ENCODE peak calls at places on chromosomes 12 and 14, in eight cellular contexts. One of them, this sample, is unnamed.
A peak's percentile ranks its signal among the peaks of the same experiment; 100 is the strongest.

GRCh38 chr14:100898935-100899840 is 4.3 kb downstream of the RTL1 start:
- DNase-seq in activated CD8-positive, alpha-beta memory T cell treated with anti-CD3 and anti-CD28 coated beads, Interleukin-2, amount 50 U/mL, for 4 hours: no peak
- DNase-seq in GM10248: no peak
- DNase-seq in LHCN-M2: no peak
- DNase-seq in ovary: peak; percentile 59
- DNase-seq in RPMI7951: no peak
- DNase-seq in Karpas-422: no peak
- DNase-seq in mammary epithelial cell: no peak
- DNase-seq in this sample: no peak

GRCh38 chr12:25388216-25388615 is 137.5 kb upstream of the KRAS start:
- DNase-seq in activated CD8-positive, alpha-beta memory T cell treated with anti-CD3 and anti-CD28 coated beads, Interleukin-2, amount 50 U/mL, for 4 hours: no peak
- DNase-seq in GM10248: no peak
- DNase-seq in LHCN-M2: no peak
- DNase-seq in ovary: no peak
- DNase-seq in RPMI7951: no peak
- DNase-seq in Karpas-422: no peak
- DNase-seq in mammary epithelial cell: peak; percentile 54
- DNase-seq in this sample: no peak

GRCh38 chr12:124679533-124680371 is 112.3 kb upstream of the NCOR2 start:
- DNase-seq in activated CD8-positive, alpha-beta memory T cell treated with anti-CD3 and anti-CD28 coated beads, Interleukin-2, amount 50 U/mL, for 4 hours: no peak
- DNase-seq in GM10248: no peak
- DNase-seq in LHCN-M2: no peak
- DNase-seq in ovary: no peak
- DNase-seq in RPMI7951: peak; percentile 88
- DNase-seq in Karpas-422: no peak
- DNase-seq in mammary epithelial cell: no peak
- DNase-seq in this sample: peak; percentile 51

GRCh38 chr14:90109858-90110257 is 48.1 kb downstream of the KCNK13 start:
- DNase-seq in activated CD8-positive, alpha-beta memory T cell treated with anti-CD3 and anti-CD28 coated beads, Interleukin-2, amount 50 U/mL, for 4 hours: no peak
- DNase-seq in GM10248: no peak
- DNase-seq in LHCN-M2: no peak
- DNase-seq in ovary: no peak
- DNase-seq in RPMI7951: no peak
- DNase-seq in Karpas-422: peak; percentile 75
- DNase-seq in mammary epithelial cell: no peak
- DNase-seq in this sample: peak; percentile 13

GRCh38 chr12:48165089-48166031 is 8.0 kb upstream of the ASB8 start:
- DNase-seq in activated CD8-positive, alpha-beta memory T cell treated with anti-CD3 and anti-CD28 coated beads, Interleukin-2, amount 50 U/mL, for 4 hours: peak; percentile 36
- DNase-seq in GM10248: peak; percentile 59
- DNase-seq in LHCN-M2: peak; percentile 37
- DNase-seq in ovary: no peak
- DNase-seq in RPMI7951: peak; percentile 49
- DNase-seq in Karpas-422: peak; percentile 89
- DNase-seq in mammary epithelial cell: peak; percentile 27
- DNase-seq in this sample: peak; percentile 44

GRCh38 chr12:107320031-107320928 is 226.9 kb upstream of the CRY1 start:
- DNase-seq in activated CD8-positive, alpha-beta memory T cell treated with anti-CD3 and anti-CD28 coated beads, Interleukin-2, amount 50 U/mL, for 4 hours: peak; percentile 82
- DNase-seq in GM10248: no peak
- DNase-seq in LHCN-M2: no peak
- DNase-seq in ovary: no peak
- DNase-seq in RPMI7951: peak; percentile 33
- DNase-seq in Karpas-422: no peak
- DNase-seq in mammary epithelial cell: peak; percentile 91
- DNase-seq in this sample: peak; percentile 69

GRCh38 chr14:103436533-103436932 is 51.3 kb downstream of the MARK3 start:
- DNase-seq in activated CD8-positive, alpha-beta memory T cell treated with anti-CD3 and anti-CD28 coated beads, Interleukin-2, amount 50 U/mL, for 4 hours: no peak
- DNase-seq in GM10248: no peak
- DNase-seq in LHCN-M2: peak; percentile 35
- DNase-seq in ovary: no peak
- DNase-seq in RPMI7951: peak; percentile 26
- DNase-seq in Karpas-422: no peak
- DNase-seq in mammary epithelial cell: peak; percentile 30
- DNase-seq in this sample: no peak

GRCh38 chr14:72636094-72636493 is 257.8 kb downstream of the DPF3 start:
- DNase-seq in activated CD8-positive, alpha-beta memory T cell treated with anti-CD3 and anti-CD28 coated beads, Interleukin-2, amount 50 U/mL, for 4 hours: no peak
- DNase-seq in GM10248: no peak
- DNase-seq in LHCN-M2: no peak
- DNase-seq in ovary: no peak
- DNase-seq in RPMI7951: no peak
- DNase-seq in Karpas-422: no peak
- DNase-seq in mammary epithelial cell: no peak
- DNase-seq in this sample: no peak

GRCh38 chr14:68576496-68577244 is 216.2 kb downstream of the ZFP36L1 start:
- DNase-seq in activated CD8-positive, alpha-beta memory T cell treated with anti-CD3 and anti-CD28 coated beads, Interleukin-2, amount 50 U/mL, for 4 hours: no peak
- DNase-seq in GM10248: no peak
- DNase-seq in LHCN-M2: peak; percentile 95
- DNase-seq in ovary: no peak
- DNase-seq in RPMI7951: peak; percentile 99
- DNase-seq in Karpas-422: no peak
- DNase-seq in mammary epithelial cell: peak; percentile 52
- DNase-seq in this sample: peak; percentile 52

GRCh38 chr12:94145231-94145979 is 3.0 kb upstream of the PLXNC1 start:
- DNase-seq in activated CD8-positive, alpha-beta memory T cell treated with anti-CD3 and anti-CD28 coated beads, Interleukin-2, amount 50 U/mL, for 4 hours: no peak
- DNase-seq in GM10248: no peak
- DNase-seq in LHCN-M2: peak; percentile 43
- DNase-seq in ovary: no peak
- DNase-seq in RPMI7951: peak; percentile 57
- DNase-seq in Karpas-422: peak; percentile 55
- DNase-seq in mammary epithelial cell: no peak
- DNase-seq in this sample: no peak

GRCh38 chr12:47672068-47672467 is 33.8 kb downstream of the RPAP3 start:
- DNase-seq in activated CD8-positive, alpha-beta memory T cell treated with anti-CD3 and anti-CD28 coated beads, Interleukin-2, amount 50 U/mL, for 4 hours: no peak
- DNase-seq in GM10248: no peak
- DNase-seq in LHCN-M2: no peak
- DNase-seq in ovary: no peak
- DNase-seq in RPMI7951: no peak
- DNase-seq in Karpas-422: no peak
- DNase-seq in mammary epithelial cell: no peak
- DNase-seq in this sample: no peak

GRCh38 chr14:33567003-33567735 is 383.7 kb downstream of the EGLN3 start:
- DNase-seq in activated CD8-positive, alpha-beta memory T cell treated with anti-CD3 and anti-CD28 coated beads, Interleukin-2, amount 50 U/mL, for 4 hours: no peak
- DNase-seq in GM10248: no peak
- DNase-seq in LHCN-M2: no peak
- DNase-seq in ovary: no peak
- DNase-seq in RPMI7951: no peak
- DNase-seq in Karpas-422: peak; percentile 92
- DNase-seq in mammary epithelial cell: no peak
- DNase-seq in this sample: peak; percentile 76

GRCh38 chr12:70815056-70815455 is 105.5 kb downstream of the PTPRR start:
- DNase-seq in activated CD8-positive, alpha-beta memory T cell treated with anti-CD3 and anti-CD28 coated beads, Interleukin-2, amount 50 U/mL, for 4 hours: no peak
- DNase-seq in GM10248: no peak
- DNase-seq in LHCN-M2: no peak
- DNase-seq in ovary: no peak
- DNase-seq in RPMI7951: no peak
- DNase-seq in Karpas-422: no peak
- DNase-seq in mammary epithelial cell: no peak
- DNase-seq in this sample: no peak

GRCh38 chr14:101025131-101025530 is 121.6 kb upstream of the RTL1 start:
- DNase-seq in activated CD8-positive, alpha-beta memory T cell treated with anti-CD3 and anti-CD28 coated beads, Interleukin-2, amount 50 U/mL, for 4 hours: no peak
- DNase-seq in GM10248: no peak
- DNase-seq in LHCN-M2: no peak
- DNase-seq in ovary: no peak
- DNase-seq in RPMI7951: no peak
- DNase-seq in Karpas-422: no peak
- DNase-seq in mammary epithelial cell: no peak
- DNase-seq in this sample: no peak

GRCh38 chr14:91867316-91867988 is at the start of gene TC2N:
- DNase-seq in activated CD8-positive, alpha-beta memory T cell treated with anti-CD3 and anti-CD28 coated beads, Interleukin-2, amount 50 U/mL, for 4 hours: peak; percentile 40
- DNase-seq in GM10248: no peak
- DNase-seq in LHCN-M2: no peak
- DNase-seq in ovary: no peak
- DNase-seq in RPMI7951: no peak
- DNase-seq in Karpas-422: no peak
- DNase-seq in mammary epithelial cell: no peak
- DNase-seq in this sample: no peak

GRCh38 chr12:50166776-50167025 is 468 bp downstream of the CERS5 start:
- DNase-seq in activated CD8-positive, alpha-beta memory T cell treated with anti-CD3 and anti-CD28 coated beads, Interleukin-2, amount 50 U/mL, for 4 hours: peak; percentile 49
- DNase-seq in GM10248: no peak
- DNase-seq in LHCN-M2: no peak
- DNase-seq in ovary: peak; percentile 47
- DNase-seq in RPMI7951: no peak
- DNase-seq in Karpas-422: peak; percentile 82
- DNase-seq in mammary epithelial cell: no peak
- DNase-seq in this sample: no peak

GRCh38 chr12:87383705-87384104 is 645.5 kb downstream of the C12orf50 start:
- DNase-seq in activated CD8-positive, alpha-beta memory T cell treated with anti-CD3 and anti-CD28 coated beads, Interleukin-2, amount 50 U/mL, for 4 hours: no peak
- DNase-seq in GM10248: no peak
- DNase-seq in LHCN-M2: no peak
- DNase-seq in ovary: no peak
- DNase-seq in RPMI7951: no peak
- DNase-seq in Karpas-422: no peak
- DNase-seq in mammary epithelial cell: peak; percentile 42
- DNase-seq in this sample: no peak

GRCh38 chr12:114713466-114714215 is 29.7 kb upstream of the TBX3 start:
- DNase-seq in activated CD8-positive, alpha-beta memory T cell treated with anti-CD3 and anti-CD28 coated beads, Interleukin-2, amount 50 U/mL, for 4 hours: no peak
- DNase-seq in GM10248: no peak
- DNase-seq in LHCN-M2: no peak
- DNase-seq in ovary: no peak
- DNase-seq in RPMI7951: no peak
- DNase-seq in Karpas-422: no peak
- DNase-seq in mammary epithelial cell: no peak
- DNase-seq in this sample: peak; percentile 48

GRCh38 chr14:51554339-51554920 is 97.3 kb upstream of the FRMD6 start:
- DNase-seq in activated CD8-positive, alpha-beta memory T cell treated with anti-CD3 and anti-CD28 coated beads, Interleukin-2, amount 50 U/mL, for 4 hours: no peak
- DNase-seq in GM10248: no peak
- DNase-seq in LHCN-M2: peak; percentile 97
- DNase-seq in ovary: no peak
- DNase-seq in RPMI7951: peak; percentile 93
- DNase-seq in Karpas-422: no peak
- DNase-seq in mammary epithelial cell: peak; percentile 35
- DNase-seq in this sample: no peak

GRCh38 chr14:94322648-94323570 is at the start of gene SERPINA6:
- DNase-seq in activated CD8-positive, alpha-beta memory T cell treated with anti-CD3 and anti-CD28 coated beads, Interleukin-2, amount 50 U/mL, for 4 hours: no peak
- DNase-seq in GM10248: peak; percentile 3
- DNase-seq in LHCN-M2: peak; percentile 29
- DNase-seq in ovary: no peak
- DNase-seq in RPMI7951: peak; percentile 87
- DNase-seq in Karpas-422: no peak
- DNase-seq in mammary epithelial cell: no peak
- DNase-seq in this sample: peak; percentile 95

GRCh38 chr14:94591073-94591472 is 9.8 kb downstream of the SERPINA5 start:
- DNase-seq in activated CD8-positive, alpha-beta memory T cell treated with anti-CD3 and anti-CD28 coated beads, Interleukin-2, amount 50 U/mL, for 4 hours: no peak
- DNase-seq in GM10248: no peak
- DNase-seq in LHCN-M2: no peak
- DNase-seq in ovary: no peak
- DNase-seq in RPMI7951: no peak
- DNase-seq in Karpas-422: no peak
- DNase-seq in mammary epithelial cell: no peak
- DNase-seq in this sample: no peak

GRCh38 chr14:102363182-102363952 is 626 bp downstream of the TECPR2 start:
- DNase-seq in activated CD8-positive, alpha-beta memory T cell treated with anti-CD3 and anti-CD28 coated beads, Interleukin-2, amount 50 U/mL, for 4 hours: peak; percentile 37
- DNase-seq in GM10248: peak; percentile 32
- DNase-seq in LHCN-M2: peak; percentile 36
- DNase-seq in ovary: no peak
- DNase-seq in RPMI7951: peak; percentile 63
- DNase-seq in Karpas-422: no peak
- DNase-seq in mammary epithelial cell: peak; percentile 67
- DNase-seq in this sample: no peak

GRCh38 chr12:99039367-99040120 is 394.5 kb downstream of the APAF1 start:
- DNase-seq in activated CD8-positive, alpha-beta memory T cell treated with anti-CD3 and anti-CD28 coated beads, Interleukin-2, amount 50 U/mL, for 4 hours: no peak
- DNase-seq in GM10248: no peak
- DNase-seq in LHCN-M2: no peak
- DNase-seq in ovary: no peak
- DNase-seq in RPMI7951: no peak
- DNase-seq in Karpas-422: peak; percentile 78
- DNase-seq in mammary epithelial cell: no peak
- DNase-seq in this sample: no peak

GRCh38 chr14:24876996-24877395 is 173.0 kb downstream of the STXBP6 start:
- DNase-seq in activated CD8-positive, alpha-beta memory T cell treated with anti-CD3 and anti-CD28 coated beads, Interleukin-2, amount 50 U/mL, for 4 hours: no peak
- DNase-seq in GM10248: no peak
- DNase-seq in LHCN-M2: no peak
- DNase-seq in ovary: no peak
- DNase-seq in RPMI7951: peak; percentile 21
- DNase-seq in Karpas-422: no peak
- DNase-seq in mammary epithelial cell: no peak
- DNase-seq in this sample: no peak

GRCh38 chr14:37901978-37902377 is 305.7 kb upstream of the SSTR1 start:
- DNase-seq in activated CD8-positive, alpha-beta memory T cell treated with anti-CD3 and anti-CD28 coated beads, Interleukin-2, amount 50 U/mL, for 4 hours: no peak
- DNase-seq in GM10248: no peak
- DNase-seq in LHCN-M2: peak; percentile 24
- DNase-seq in ovary: no peak
- DNase-seq in RPMI7951: peak; percentile 35
- DNase-seq in Karpas-422: no peak
- DNase-seq in mammary epithelial cell: no peak
- DNase-seq in this sample: no peak

GRCh38 chr12:100942984-100943749 is 148.6 kb downstream of the ANO4 start:
- DNase-seq in activated CD8-positive, alpha-beta memory T cell treated with anti-CD3 and anti-CD28 coated beads, Interleukin-2, amount 50 U/mL, for 4 hours: no peak
- DNase-seq in GM10248: no peak
- DNase-seq in LHCN-M2: no peak
- DNase-seq in ovary: no peak
- DNase-seq in RPMI7951: no peak
- DNase-seq in Karpas-422: no peak
- DNase-seq in mammary epithelial cell: no peak
- DNase-seq in this sample: no peak

GRCh38 chr12:106147956-106148355 is 9.2 kb upstream of the NUAK1 start:
- DNase-seq in activated CD8-positive, alpha-beta memory T cell treated with anti-CD3 and anti-CD28 coated beads, Interleukin-2, amount 50 U/mL, for 4 hours: no peak
- DNase-seq in GM10248: no peak
- DNase-seq in LHCN-M2: peak; percentile 23
- DNase-seq in ovary: peak; percentile 21
- DNase-seq in RPMI7951: no peak
- DNase-seq in Karpas-422: no peak
- DNase-seq in mammary epithelial cell: no peak
- DNase-seq in this sample: no peak

GRCh38 chr14:35576856-35577255 is 42.9 kb downstream of the INSM2 start:
- DNase-seq in activated CD8-positive, alpha-beta memory T cell treated with anti-CD3 and anti-CD28 coated beads, Interleukin-2, amount 50 U/mL, for 4 hours: no peak
- DNase-seq in GM10248: no peak
- DNase-seq in LHCN-M2: no peak
- DNase-seq in ovary: no peak
- DNase-seq in RPMI7951: no peak
- DNase-seq in Karpas-422: no peak
- DNase-seq in mammary epithelial cell: no peak
- DNase-seq in this sample: no peak

GRCh38 chr12:3293446-3294161 is 197.4 kb upstream of the PRMT8 start:
- DNase-seq in activated CD8-positive, alpha-beta memory T cell treated with anti-CD3 and anti-CD28 coated beads, Interleukin-2, amount 50 U/mL, for 4 hours: no peak
- DNase-seq in GM10248: no peak
- DNase-seq in LHCN-M2: peak; percentile 23
- DNase-seq in ovary: no peak
- DNase-seq in RPMI7951: peak; percentile 39
- DNase-seq in Karpas-422: no peak
- DNase-seq in mammary epithelial cell: peak; percentile 24
- DNase-seq in this sample: no peak

GRCh38 chr12:65740873-65741600 is 83.2 kb upstream of the HMGA2 start:
- DNase-seq in activated CD8-positive, alpha-beta memory T cell treated with anti-CD3 and anti-CD28 coated beads, Interleukin-2, amount 50 U/mL, for 4 hours: peak; percentile 61
- DNase-seq in GM10248: peak; percentile 83
- DNase-seq in LHCN-M2: peak; percentile 65
- DNase-seq in ovary: peak; percentile 88
- DNase-seq in RPMI7951: peak; percentile 81
- DNase-seq in Karpas-422: no peak
- DNase-seq in mammary epithelial cell: peak; percentile 73
- DNase-seq in this sample: peak; percentile 69

GRCh38 chr12:24821691-24822090 is 127.2 kb downstream of the BCAT1 start:
- DNase-seq in activated CD8-positive, alpha-beta memory T cell treated with anti-CD3 and anti-CD28 coated beads, Interleukin-2, amount 50 U/mL, for 4 hours: no peak
- DNase-seq in GM10248: no peak
- DNase-seq in LHCN-M2: peak; percentile 70
- DNase-seq in ovary: no peak
- DNase-seq in RPMI7951: peak; percentile 63
- DNase-seq in Karpas-422: no peak
- DNase-seq in mammary epithelial cell: peak; percentile 92
- DNase-seq in this sample: no peak

GRCh38 chr12:88026196-88026595 is 3.0 kb downstream of the C12orf50 start:
- DNase-seq in activated CD8-positive, alpha-beta memory T cell treated with anti-CD3 and anti-CD28 coated beads, Interleukin-2, amount 50 U/mL, for 4 hours: no peak
- DNase-seq in GM10248: no peak
- DNase-seq in LHCN-M2: no peak
- DNase-seq in ovary: no peak
- DNase-seq in RPMI7951: no peak
- DNase-seq in Karpas-422: no peak
- DNase-seq in mammary epithelial cell: peak; percentile 32
- DNase-seq in this sample: no peak

GRCh38 chr14:78253986-78254385 is 83.8 kb downstream of the NRXN3 start:
- DNase-seq in activated CD8-positive, alpha-beta memory T cell treated with anti-CD3 and anti-CD28 coated beads, Interleukin-2, amount 50 U/mL, for 4 hours: no peak
- DNase-seq in GM10248: no peak
- DNase-seq in LHCN-M2: peak; percentile 0
- DNase-seq in ovary: no peak
- DNase-seq in RPMI7951: peak; percentile 83
- DNase-seq in Karpas-422: no peak
- DNase-seq in mammary epithelial cell: peak; percentile 63
- DNase-seq in this sample: no peak

GRCh38 chr14:71056168-71056567 is 148.9 kb downstream of the PCNX1 start:
- DNase-seq in activated CD8-positive, alpha-beta memory T cell treated with anti-CD3 and anti-CD28 coated beads, Interleukin-2, amount 50 U/mL, for 4 hours: no peak
- DNase-seq in GM10248: no peak
- DNase-seq in LHCN-M2: no peak
- DNase-seq in ovary: no peak
- DNase-seq in RPMI7951: no peak
- DNase-seq in Karpas-422: no peak
- DNase-seq in mammary epithelial cell: no peak
- DNase-seq in this sample: no peak